ENCODE peak calls at places on chromosome 16, in nine cellular contexts. Z, W, T, A, J, C, E, I and M are unnamed samples.

GRCh38 chr16:67953641-67954375 is 9.9 kb upstream of the LCAT start:
- DNase-seq in E (no peak), A (no peak), I (no peak), W (no peak), C (no peak), Z (no peak), J (no peak), T (no peak), M (no peak)

GRCh38 chr16:69112285-69113129 is 7.1 kb downstream of the HAS3 start:
- DNase-seq in Z (peak), J (peak), W (peak), I (peak), E (no peak), A (peak), C (peak), T (no peak), M (no peak)

GRCh38 chr16:842631-843560 is 42.4 kb upstream of the GNG13 start:
- DNase-seq in E (no peak), T (no peak), I (no peak), A (no peak), Z (no peak), W (no peak), J (no peak), C (no peak), M (no peak)

GRCh38 chr16:54503011-54503410 is 216.4 kb upstream of the IRX3 start:
- DNase-seq in I (no peak), Z (peak), W (no peak), C (no peak), T (no peak), E (no peak), J (no peak), A (no peak), M (no peak)

GRCh38 chr16:58536278-58536677 is 21.0 kb downstream of the SETD6 start:
- DNase-seq in Z (no peak), J (no peak), C (no peak), A (no peak), I (no peak), E (no peak), W (no peak), T (no peak), M (no peak)

GRCh38 chr16:67767953-67768352 is 38.4 kb downstream of the RANBP10 start:
- DNase-seq in A (no peak), T (no peak), I (no peak), J (no peak), E (no peak), W (no peak), C (no peak), Z (no peak), M (no peak)

GRCh38 chr16:30997000-30997886 is 12.2 kb downstream of the HSD3B7 start:
- DNase-seq in A (peak), C (peak), J (peak), E (peak), T (no peak), Z (peak), I (peak), W (no peak), M (no peak)

GRCh38 chr16:66935319-66936011 is at the start of gene CES2:
- DNase-seq in W (no peak), Z (no peak), E (no peak), A (peak), T (no peak), J (peak), C (no peak), I (peak), M (no peak)

GRCh38 chr16:23516366-23517137 is 6.3 kb upstream of the GGA2 start:
- DNase-seq in C (no peak), T (no peak), E (no peak), A (no peak), I (no peak), W (peak), Z (no peak), J (no peak), M (no peak)

GRCh38 chr16:81429045-81429521 is 15.5 kb upstream of the CMIP start:
- DNase-seq in W (peak), E (no peak), Z (peak), A (peak), J (peak), C (no peak), I (no peak), T (no peak), M (no peak)

GRCh38 chr16:81752225-81752875 is 26.7 kb upstream of the PLCG2 start:
- DNase-seq in T (peak), W (peak), C (no peak), J (no peak), I (peak), E (no peak), A (peak), Z (no peak), M (no peak)

GRCh38 chr16:12802661-12803060 is 1.0 kb downstream of the CPPED1 start:
- DNase-seq in E (no peak), I (no peak), C (no peak), T (no peak), W (no peak), A (no peak), Z (no peak), J (no peak), M (no peak)

GRCh38 chr16:77913738-77914263 is 108.5 kb upstream of the CLEC3A start:
- DNase-seq in E (no peak), A (no peak), I (no peak), J (no peak), W (no peak), T (no peak), Z (no peak), C (no peak), M (no peak)

GRCh38 chr16:85878875-85879274 is 20.1 kb upstream of the IRF8 start:
- DNase-seq in W (no peak), T (no peak), J (no peak), I (peak), E (no peak), C (no peak), A (no peak), Z (no peak), M (peak)

GRCh38 chr16:84648595-84649510 is 542 bp downstream of the KLHL36 start:
- DNase-seq in T (no peak), Z (no peak), J (peak), E (peak), I (peak), C (no peak), W (no peak), A (peak), M (no peak)

GRCh38 chr16:8569650-8570338 is 20.5 kb downstream of the TMEM114 start:
- DNase-seq in J (no peak), Z (no peak), W (no peak), E (no peak), I (no peak), T (no peak), C (no peak), A (peak), M (no peak)

GRCh38 chr16:69495821-69496220 is 69.9 kb upstream of the NFAT5 start:
- DNase-seq in A (no peak), W (no peak), E (no peak), T (no peak), C (no peak), Z (no peak), J (no peak), I (no peak), M (no peak)

GRCh38 chr16:53534206-53534605 is 31.2 kb upstream of the AKTIP start:
- DNase-seq in T (no peak), W (no peak), A (peak), C (no peak), Z (no peak), I (no peak), J (no peak), E (no peak), M (no peak)

GRCh38 chr16:50651835-50652438 is 29.2 kb downstream of the SNX20 start:
- DNase-seq in C (no peak), J (no peak), A (no peak), E (no peak), T (no peak), Z (no peak), I (no peak), W (no peak), M (no peak)

GRCh38 chr16:8958344-8958808 is 5.3 kb downstream of the USP7 start:
- DNase-seq in A (peak), Z (no peak), J (no peak), C (no peak), I (no peak), T (no peak), E (no peak), W (peak), M (no peak)

GRCh38 chr16:3672571-3673041 is 18.1 kb downstream of the DNASE1 start:
- DNase-seq in E (no peak), C (no peak), I (no peak), W (no peak), Z (no peak), J (no peak), A (no peak), T (no peak), M (no peak)

GRCh38 chr16:50295541-50296132 is 29.3 kb downstream of the ADCY7 start:
- DNase-seq in A (no peak), W (no peak), I (no peak), J (no peak), T (no peak), Z (no peak), C (no peak), E (no peak), M (no peak)

GRCh38 chr16:55701442-55702319 is 45.9 kb downstream of the SLC6A2 start:
- DNase-seq in J (peak), A (peak), W (peak), C (peak), E (no peak), I (peak), T (no peak), Z (peak), M (no peak)

GRCh38 chr16:56281256-56281805 is 90.0 kb downstream of the GNAO1 start:
- DNase-seq in T (no peak), Z (peak), A (peak), C (peak), W (peak), J (no peak), I (no peak), E (no peak), M (no peak)

GRCh38 chr16:468072-468821 is 42.8 kb downstream of the RAB11FIP3 start:
- DNase-seq in I (no peak), E (no peak), A (peak), T (no peak), C (no peak), W (no peak), Z (no peak), J (no peak), M (no peak)

GRCh38 chr16:49931931-49932330 is 76.0 kb upstream of the ZNF423 start:
- DNase-seq in I (no peak), A (no peak), Z (no peak), J (no peak), C (no peak), E (no peak), T (no peak), W (no peak), M (no peak)

GRCh38 chr16:50308237-50308965 is 42.0 kb downstream of the ADCY7 start:
- DNase-seq in Z (no peak), I (no peak), J (no peak), C (no peak), A (no peak), E (no peak), T (no peak), W (no peak), M (peak)

GRCh38 chr16:51431517-51432241 is 280.6 kb upstream of the SALL1 start:
- DNase-seq in T (no peak), I (peak), A (no peak), C (peak), Z (peak), E (no peak), W (no peak), J (peak), M (no peak)

GRCh38 chr16:79437764-79438728 is 162.5 kb downstream of the MAF start:
- DNase-seq in J (no peak), A (peak), I (peak), Z (no peak), W (no peak), C (no peak), E (no peak), T (no peak), M (no peak)

GRCh38 chr16:1076801-1077576 is 4.4 kb downstream of the SSTR5 start:
- DNase-seq in C (no peak), T (no peak), I (no peak), Z (no peak), J (no peak), W (no peak), E (no peak), A (no peak), M (no peak)